ENCODE peak calls at places on chromosomes 3 and 15, in ten cellular contexts. One of them, this sample, is unnamed.

GRCh38 chr3:158562674-158563073 is 8.3 kb upstream of the MLF1 start:
- DNase-seq in A673: no peak
- DNase-seq in ascending aorta: no peak
- DNase-seq in hepatocyte: no peak
- DNase-seq in AG04449: no peak
- DNase-seq in GM12865: no peak
- DNase-seq in psoas muscle: no peak
- DNase-seq in Peyer's patch: no peak
- DNase-seq in tibial nerve: no peak
- DNase-seq in HepG2: no peak
- DNase-seq in this sample: no peak

GRCh38 chr3:194401346-194401745 is 2.3 kb upstream of the GP5 start:
- DNase-seq in A673: no peak
- DNase-seq in ascending aorta: no peak
- DNase-seq in hepatocyte: no peak
- DNase-seq in AG04449: no peak
- DNase-seq in GM12865: no peak
- DNase-seq in psoas muscle: no peak
- DNase-seq in Peyer's patch: no peak
- DNase-seq in tibial nerve: no peak
- DNase-seq in HepG2: no peak
- DNase-seq in this sample: no peak

GRCh38 chr3:12644297-12644937 is 19.5 kb downstream of the RAF1 start:
- DNase-seq in A673: no peak
- DNase-seq in ascending aorta: no peak
- DNase-seq in hepatocyte: no peak
- DNase-seq in AG04449: peak; percentile 58
- DNase-seq in GM12865: no peak
- DNase-seq in psoas muscle: no peak
- DNase-seq in Peyer's patch: no peak
- DNase-seq in tibial nerve: no peak
- DNase-seq in HepG2: no peak
- DNase-seq in this sample: no peak

GRCh38 chr3:112109313-112109712 is 23.1 kb downstream of the C3orf52 start:
- DNase-seq in A673: no peak
- DNase-seq in ascending aorta: no peak
- DNase-seq in hepatocyte: no peak
- DNase-seq in AG04449: no peak
- DNase-seq in GM12865: no peak
- DNase-seq in psoas muscle: no peak
- DNase-seq in Peyer's patch: no peak
- DNase-seq in tibial nerve: no peak
- DNase-seq in HepG2: peak; percentile 7
- DNase-seq in this sample: peak; percentile 19

GRCh38 chr3:187678869-187679268 is 8.7 kb upstream of the SST start:
- DNase-seq in A673: peak; percentile 78
- DNase-seq in ascending aorta: no peak
- DNase-seq in hepatocyte: peak; percentile 81
- DNase-seq in AG04449: no peak
- DNase-seq in GM12865: peak; percentile 51
- DNase-seq in psoas muscle: no peak
- DNase-seq in Peyer's patch: no peak
- DNase-seq in tibial nerve: no peak
- DNase-seq in HepG2: peak; percentile 41
- DNase-seq in this sample: peak; percentile 65

GRCh38 chr3:53081318-53081717 is 35.4 kb upstream of the SFMBT1 start:
- DNase-seq in A673: no peak
- DNase-seq in ascending aorta: no peak
- DNase-seq in hepatocyte: no peak
- DNase-seq in AG04449: no peak
- DNase-seq in GM12865: no peak
- DNase-seq in psoas muscle: no peak
- DNase-seq in Peyer's patch: no peak
- DNase-seq in tibial nerve: no peak
- DNase-seq in HepG2: no peak
- DNase-seq in this sample: no peak

GRCh38 chr3:58568572-58569286 is 8.5 kb downstream of the FAM107A start:
- DNase-seq in A673: peak; percentile 60
- DNase-seq in ascending aorta: no peak
- DNase-seq in hepatocyte: peak; percentile 76
- DNase-seq in AG04449: no peak
- DNase-seq in GM12865: peak; percentile 65
- DNase-seq in psoas muscle: peak; percentile 74
- DNase-seq in Peyer's patch: peak; percentile 52
- DNase-seq in tibial nerve: peak; percentile 76
- DNase-seq in HepG2: peak; percentile 35
- DNase-seq in this sample: peak; percentile 65

GRCh38 chr3:87298111-87298718 is 21.8 kb upstream of the POU1F1 start:
- DNase-seq in A673: peak; percentile 84
- DNase-seq in ascending aorta: no peak
- DNase-seq in hepatocyte: peak; percentile 51
- DNase-seq in AG04449: no peak
- DNase-seq in GM12865: peak; percentile 34
- DNase-seq in psoas muscle: no peak
- DNase-seq in Peyer's patch: no peak
- DNase-seq in tibial nerve: no peak
- DNase-seq in HepG2: peak; percentile 54
- DNase-seq in this sample: peak; percentile 38

GRCh38 chr3:31522152-31522551 is 10.6 kb upstream of the STT3B start:
- DNase-seq in A673: no peak
- DNase-seq in ascending aorta: no peak
- DNase-seq in hepatocyte: no peak
- DNase-seq in AG04449: no peak
- DNase-seq in GM12865: peak; percentile 38
- DNase-seq in psoas muscle: no peak
- DNase-seq in Peyer's patch: no peak
- DNase-seq in tibial nerve: no peak
- DNase-seq in HepG2: no peak
- DNase-seq in this sample: peak; percentile 77

GRCh38 chr3:114498779-114499370 is 205.0 kb downstream of the TIGIT start:
- DNase-seq in A673: peak; percentile 63
- DNase-seq in ascending aorta: no peak
- DNase-seq in hepatocyte: peak; percentile 75
- DNase-seq in AG04449: no peak
- DNase-seq in GM12865: no peak
- DNase-seq in psoas muscle: no peak
- DNase-seq in Peyer's patch: no peak
- DNase-seq in tibial nerve: no peak
- DNase-seq in HepG2: peak; percentile 13
- DNase-seq in this sample: no peak

GRCh38 chr3:172174396-172175253 is 135.2 kb downstream of the FNDC3B start:
- DNase-seq in A673: no peak
- DNase-seq in ascending aorta: no peak
- DNase-seq in hepatocyte: no peak
- DNase-seq in AG04449: no peak
- DNase-seq in GM12865: no peak
- DNase-seq in psoas muscle: no peak
- DNase-seq in Peyer's patch: no peak
- DNase-seq in tibial nerve: no peak
- DNase-seq in HepG2: no peak
- DNase-seq in this sample: no peak

GRCh38 chr15:28876131-28876844 is 9.5 kb upstream of the APBA2 start:
- DNase-seq in A673: no peak
- DNase-seq in ascending aorta: no peak
- DNase-seq in hepatocyte: no peak
- DNase-seq in AG04449: no peak
- DNase-seq in GM12865: no peak
- DNase-seq in psoas muscle: no peak
- DNase-seq in Peyer's patch: no peak
- DNase-seq in tibial nerve: no peak
- DNase-seq in HepG2: no peak
- DNase-seq in this sample: no peak

GRCh38 chr3:117201906-117202305 is 492.3 kb downstream of the TUSC7 start:
- DNase-seq in A673: no peak
- DNase-seq in ascending aorta: no peak
- DNase-seq in hepatocyte: no peak
- DNase-seq in AG04449: no peak
- DNase-seq in GM12865: no peak
- DNase-seq in psoas muscle: no peak
- DNase-seq in Peyer's patch: no peak
- DNase-seq in tibial nerve: no peak
- DNase-seq in HepG2: no peak
- DNase-seq in this sample: no peak

GRCh38 chr15:70826634-70827033 is 27.3 kb downstream of the LARP6 start:
- DNase-seq in A673: peak; percentile 88
- DNase-seq in ascending aorta: peak; percentile 33
- DNase-seq in hepatocyte: peak; percentile 32
- DNase-seq in AG04449: peak; percentile 66
- DNase-seq in GM12865: no peak
- DNase-seq in psoas muscle: peak; percentile 56
- DNase-seq in Peyer's patch: no peak
- DNase-seq in tibial nerve: peak; percentile 53
- DNase-seq in HepG2: peak; percentile 27
- DNase-seq in this sample: no peak

GRCh38 chr15:91499774-91500383 is 353.6 kb upstream of the SLCO3A1 start:
- DNase-seq in A673: no peak
- DNase-seq in ascending aorta: no peak
- DNase-seq in hepatocyte: no peak
- DNase-seq in AG04449: no peak
- DNase-seq in GM12865: no peak
- DNase-seq in psoas muscle: no peak
- DNase-seq in Peyer's patch: no peak
- DNase-seq in tibial nerve: no peak
- DNase-seq in HepG2: no peak
- DNase-seq in this sample: no peak

GRCh38 chr3:116994473-116994872 is 284.9 kb downstream of the TUSC7 start:
- DNase-seq in A673: no peak
- DNase-seq in ascending aorta: no peak
- DNase-seq in hepatocyte: no peak
- DNase-seq in AG04449: no peak
- DNase-seq in GM12865: no peak
- DNase-seq in psoas muscle: no peak
- DNase-seq in Peyer's patch: no peak
- DNase-seq in tibial nerve: no peak
- DNase-seq in HepG2: no peak
- DNase-seq in this sample: no peak

GRCh38 chr15:73873889-73874511 is 636 bp downstream of the TBC1D21 start:
- DNase-seq in A673: peak; percentile 65
- DNase-seq in ascending aorta: no peak
- DNase-seq in hepatocyte: peak; percentile 73
- DNase-seq in AG04449: peak; percentile 17
- DNase-seq in GM12865: peak; percentile 63
- DNase-seq in psoas muscle: no peak
- DNase-seq in Peyer's patch: peak; percentile 19
- DNase-seq in tibial nerve: no peak
- DNase-seq in HepG2: peak; percentile 52
- DNase-seq in this sample: peak; percentile 64

GRCh38 chr15:70094690-70095311 is 2.9 kb downstream of the TLE3 start:
- DNase-seq in A673: peak; percentile 32
- DNase-seq in ascending aorta: no peak
- DNase-seq in hepatocyte: peak; percentile 14
- DNase-seq in AG04449: no peak
- DNase-seq in GM12865: no peak
- DNase-seq in psoas muscle: no peak
- DNase-seq in Peyer's patch: no peak
- DNase-seq in tibial nerve: no peak
- DNase-seq in HepG2: peak; percentile 47
- DNase-seq in this sample: no peak

GRCh38 chr3:172260381-172260780 is 187.9 kb downstream of the GHSR start:
- DNase-seq in A673: no peak
- DNase-seq in ascending aorta: no peak
- DNase-seq in hepatocyte: no peak
- DNase-seq in AG04449: peak; percentile 53
- DNase-seq in GM12865: no peak
- DNase-seq in psoas muscle: no peak
- DNase-seq in Peyer's patch: no peak
- DNase-seq in tibial nerve: no peak
- DNase-seq in HepG2: no peak
- DNase-seq in this sample: no peak

GRCh38 chr3:73622135-73622534 is 2.6 kb downstream of the PDZRN3 start:
- DNase-seq in A673: no peak
- DNase-seq in ascending aorta: no peak
- DNase-seq in hepatocyte: peak; percentile 77
- DNase-seq in AG04449: no peak
- DNase-seq in GM12865: no peak
- DNase-seq in psoas muscle: peak; percentile 44
- DNase-seq in Peyer's patch: no peak
- DNase-seq in tibial nerve: no peak
- DNase-seq in HepG2: peak; percentile 3
- DNase-seq in this sample: no peak
- H3K4me3 ChIP-seq in A673: no peak overlapping the region
- H3K4me3 ChIP-seq in ascending aorta: peak overlapping the region; percentile 82
- H3K4me3 ChIP-seq in hepatocyte: peak overlapping the region; percentile 39
- H3K4me3 ChIP-seq in AG04449: peak overlapping the region; percentile 80
- H3K4me3 ChIP-seq in GM12865: no peak overlapping the region
- H3K4me3 ChIP-seq in psoas muscle: peak overlapping the region; percentile 81
- H3K4me3 ChIP-seq in Peyer's patch: peak overlapping the region; percentile 71
- H3K4me3 ChIP-seq in tibial nerve: peak overlapping the region; percentile 67
- H3K4me3 ChIP-seq in HepG2: no peak overlapping the region
- H3K4me3 ChIP-seq in this sample: no peak overlapping the region

DNA sequence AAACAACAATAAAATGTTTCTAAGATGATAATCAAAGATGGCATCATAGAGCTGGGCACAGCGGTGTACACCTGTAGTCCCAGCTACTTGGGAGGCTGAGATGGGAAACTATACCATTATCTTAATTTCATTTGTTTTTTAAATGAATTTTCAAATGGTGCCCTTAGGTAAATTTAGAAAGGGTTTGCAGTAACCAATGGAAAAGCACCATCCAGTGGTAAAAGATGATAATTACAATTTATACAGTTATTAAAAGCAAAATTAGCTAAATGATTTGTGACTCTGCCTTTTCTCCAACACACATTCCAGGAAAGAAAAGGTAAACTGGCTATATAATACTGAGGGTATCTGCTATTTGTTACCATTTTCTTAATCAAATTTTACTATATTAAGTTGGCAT is 14.4 kb upstream of the ANKRD28 start:
- DNase-seq in A673: peak; percentile 47
- DNase-seq in ascending aorta: no peak
- DNase-seq in hepatocyte: peak; percentile 19
- DNase-seq in AG04449: no peak
- DNase-seq in GM12865: peak; percentile 53
- DNase-seq in psoas muscle: no peak
- DNase-seq in Peyer's patch: no peak
- DNase-seq in tibial nerve: no peak
- DNase-seq in HepG2: no peak
- DNase-seq in this sample: peak; percentile 26
- TF ChIP-seq CTCF in A673: peak; percentile 50
- TF ChIP-seq CTCF in ascending aorta: peak; percentile 45
- TF ChIP-seq CTCF in hepatocyte: peak; percentile 53
- TF ChIP-seq CTCF in AG04449: no peak
- TF ChIP-seq CTCF in GM12865: peak; percentile 20
- TF ChIP-seq CTCF in psoas muscle: peak; percentile 60
- TF ChIP-seq CTCF in Peyer's patch: peak; percentile 24
- TF ChIP-seq CTCF in tibial nerve: peak; percentile 40
- TF ChIP-seq CTCF in HepG2: peak; percentile 26
- TF ChIP-seq CTCF in this sample: peak; percentile 77

GRCh38 chr15:67120839-67121540 is 55.6 kb downstream of the SMAD3 start:
- DNase-seq in A673: peak; percentile 42
- DNase-seq in ascending aorta: peak; percentile 93
- DNase-seq in hepatocyte: peak; percentile 86
- DNase-seq in AG04449: peak; percentile 74
- DNase-seq in GM12865: peak; percentile 79
- DNase-seq in psoas muscle: peak; percentile 91
- DNase-seq in Peyer's patch: peak; percentile 90
- DNase-seq in tibial nerve: peak; percentile 82
- DNase-seq in HepG2: no peak
- DNase-seq in this sample: no peak
- H3K4me3 ChIP-seq in A673: no peak overlapping the region
- H3K4me3 ChIP-seq in ascending aorta: peak overlapping the region; percentile 29
- H3K4me3 ChIP-seq in hepatocyte: no peak overlapping the region
- H3K4me3 ChIP-seq in AG04449: no peak overlapping the region
- H3K4me3 ChIP-seq in GM12865: no peak overlapping the region
- H3K4me3 ChIP-seq in psoas muscle: peak overlapping the region; percentile 42
- H3K4me3 ChIP-seq in Peyer's patch: peak overlapping the region; percentile 34
- H3K4me3 ChIP-seq in tibial nerve: peak overlapping the region; percentile 33
- H3K4me3 ChIP-seq in HepG2: no peak overlapping the region
- H3K4me3 ChIP-seq in this sample: peak overlapping the region; percentile 26

GRCh38 chr3:39705351-39705900 is 104.0 kb upstream of the MYRIP start:
- DNase-seq in A673: no peak
- DNase-seq in ascending aorta: no peak
- DNase-seq in hepatocyte: no peak
- DNase-seq in AG04449: peak; percentile 3
- DNase-seq in GM12865: no peak
- DNase-seq in psoas muscle: no peak
- DNase-seq in Peyer's patch: no peak
- DNase-seq in tibial nerve: no peak
- DNase-seq in HepG2: no peak
- DNase-seq in this sample: no peak
- TF ChIP-seq CTCF in A673: no peak
- TF ChIP-seq CTCF in ascending aorta: no peak
- TF ChIP-seq CTCF in hepatocyte: no peak
- TF ChIP-seq CTCF in AG04449: no peak
- TF ChIP-seq CTCF in GM12865: no peak
- TF ChIP-seq CTCF in psoas muscle: no peak
- TF ChIP-seq CTCF in Peyer's patch: no peak
- TF ChIP-seq CTCF in tibial nerve: no peak
- TF ChIP-seq CTCF in HepG2: no peak
- TF ChIP-seq CTCF in this sample: no peak

This sample was measured in OCI-LY7.